ENCODE peak calls at places on chromosomes 16 and 17, in four cellular contexts. A is AG09309, C is fibroblast of the aortic adventitia, H is heart right ventricle. F is an unnamed sample.

GRCh38 chr17:48215583-48216139 is 108.1 kb downstream of the SNX11 start:
- DNase-seq in H (no peak), C (peak), A (no peak), F (peak)

GRCh38 chr17:82876149-82876548 is 36.3 kb upstream of the ZNF750 start:
- DNase-seq in C (peak), H (no peak), A (no peak), F (peak)

GRCh38 chr17:57442914-57443571 is 186.7 kb downstream of the MSI2 start:
- DNase-seq in A (no peak), H (no peak), C (no peak), F (peak)

GRCh38 chr16:2884041-2884451 is 1.0 kb downstream of the FLYWCH2 start:
- DNase-seq in H (no peak), C (no peak), A (no peak), F (no peak)

GRCh38 chr17:42818379-42818778 is 5.7 kb downstream of the BECN1 start:
- DNase-seq in A (no peak), C (no peak), H (no peak), F (no peak)

GRCh38 chr16:77951788-77952187 is 70.6 kb upstream of the CLEC3A start:
- DNase-seq in H (no peak), A (no peak), C (no peak), F (no peak)

GRCh38 chr17:29615048-29615385 is 7.7 kb downstream of the CORO6 start:
- DNase-seq in C (peak), H (no peak), A (no peak), F (no peak)

GRCh38 chr17:21397341-21398050 is 21.3 kb downstream of the KCNJ12 start:
- DNase-seq in H (no peak), C (peak), A (peak), F (peak)

GRCh38 chr17:17921192-17922082 is 50.8 kb downstream of the TOM1L2 start:
- DNase-seq in C (peak), H (peak), A (peak), F (peak)

GRCh38 chr16:14003119-14003570 is 68.0 kb upstream of the MRTFB start:
- DNase-seq in A (no peak), H (peak), C (peak), F (peak)

GRCh38 chr16:50809561-50809960 is 67.7 kb downstream of the CYLD start:
- DNase-seq in C (no peak), A (no peak), H (no peak), F (no peak)

GRCh38 chr16:49452568-49452967 is 79.0 kb downstream of the C16orf78 start:
- DNase-seq in A (no peak), C (no peak), H (no peak), F (no peak)

GRCh38 chr16:73049051-73049910 is 1.4 kb upstream of the ZFHX3 start:
- DNase-seq in C (no peak), A (no peak), H (no peak), F (no peak)

GRCh38 chr17:77637807-77638182 is 320.7 kb upstream of the TNRC6C start:
- DNase-seq in H (no peak), C (no peak), A (no peak), F (peak)

GRCh38 chr16:57146735-57147134 is 39.1 kb downstream of the PSME3IP1 start:
- DNase-seq in H (no peak), C (no peak), A (no peak), F (no peak)

GRCh38 chr17:79997004-79997673 is 38.5 kb downstream of the TBC1D16 start:
- DNase-seq in A (no peak), H (no peak), C (no peak), F (no peak)

GRCh38 chr16:51490866-51491265 is 339.8 kb upstream of the SALL1 start:
- DNase-seq in C (no peak), A (no peak), H (no peak), F (no peak)

GRCh38 chr17:48270896-48271295 is 159.1 kb downstream of the SKAP1 start:
- DNase-seq in H (no peak), A (no peak), C (no peak), F (no peak)

GRCh38 chr17:17382901-17383300 is 79.7 kb downstream of the NT5M start:
- DNase-seq in H (no peak), C (no peak), A (no peak), F (no peak)

GRCh38 chr17:57331423-57331822 is 75.1 kb downstream of the MSI2 start:
- DNase-seq in C (no peak), A (no peak), H (no peak), F (no peak)

GRCh38 chr17:37239690-37240344 is 136.0 kb upstream of the C17orf78 start:
- DNase-seq in A (no peak), H (no peak), C (peak), F (peak)

GRCh38 chr16:79191933-79192332 is 408.6 kb downstream of the MAF start:
- DNase-seq in C (no peak), H (no peak), A (no peak), F (no peak)

GRCh38 chr16:74936902-74937560 is 47.9 kb downstream of the WDR59 start:
- DNase-seq in A (peak), C (peak), H (no peak), F (peak)

GRCh38 chr16:48291303-48291702 is 44.0 kb upstream of the ABCC11 start:
- DNase-seq in A (no peak), C (peak), H (no peak), F (no peak)

GRCh38 chr16:78551487-78552085 is 452.1 kb downstream of the WWOX start:
- DNase-seq in C (no peak), A (no peak), H (no peak), F (no peak)

GRCh38 chr17:82400830-82401229 is 17.3 kb upstream of the HEXD start:
- DNase-seq in A (no peak), H (no peak), C (no peak), F (no peak)

GRCh38 chr16:50741225-50741807 is 570 bp upstream of the CYLD start:
- DNase-seq in C (no peak), A (no peak), H (peak), F (no peak)

DNA sequence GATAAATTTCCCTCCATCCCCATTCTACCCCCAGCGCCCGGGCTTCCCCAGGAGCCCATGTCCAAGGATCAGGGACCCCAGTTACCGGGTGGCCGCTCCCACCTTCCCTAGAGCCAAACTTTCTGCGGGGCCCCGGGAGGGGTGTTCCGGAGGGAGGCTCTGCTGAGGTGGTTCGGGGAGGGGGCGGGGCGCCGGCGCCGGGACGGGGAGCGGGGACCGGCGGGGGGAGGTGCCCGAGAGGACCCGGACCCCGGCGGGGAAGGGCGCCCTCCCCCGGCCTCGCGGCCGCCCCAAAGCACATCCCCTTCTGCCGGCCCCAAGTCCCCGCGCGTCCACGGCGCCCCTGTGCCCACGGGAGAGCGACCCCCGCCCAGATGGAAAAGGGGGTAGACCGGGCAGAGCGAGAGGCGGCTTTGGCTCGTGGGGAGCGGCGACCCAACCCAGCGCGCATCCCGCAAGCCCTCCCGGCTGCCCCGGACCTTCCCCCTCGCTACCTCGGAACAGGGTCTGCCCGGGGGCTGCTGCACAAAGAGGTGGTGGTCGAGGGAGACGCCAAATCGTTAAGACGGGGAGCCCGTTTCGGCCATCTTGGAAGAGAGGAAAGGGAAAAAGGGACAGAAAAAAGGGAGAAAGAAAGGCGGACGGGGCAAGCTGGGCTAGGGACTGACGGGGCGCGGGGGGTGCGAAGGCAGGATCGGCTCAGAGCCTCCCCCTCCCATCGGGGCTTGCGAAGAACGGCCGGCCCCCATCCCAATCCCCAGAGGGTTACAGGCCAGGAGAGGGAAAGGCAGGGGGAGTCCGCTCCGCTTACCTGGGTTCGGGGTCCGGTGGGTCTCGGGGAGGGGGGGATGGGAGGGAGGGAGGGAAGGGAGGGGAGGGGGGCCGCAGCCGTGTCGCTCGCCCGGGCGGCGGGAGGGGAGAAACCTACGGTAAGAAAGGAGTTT is 479 bp downstream of the PCGF2 start:
- DNase-seq in H (peak), C (no peak), A (no peak), F (no peak)
- TF ChIP-seq CTCF in H (no peak), C (no peak), A (no peak), F (no peak)

GRCh38 chr17:2689411-2690164 is 22.0 kb downstream of the CLUH start:
- DNase-seq in H (peak), A (no peak), C (no peak), F (no peak)
- TF ChIP-seq CTCF in H (no peak), A (no peak), C (no peak), F (no peak)

GRCh38 chr16:87931504-87931903 is 4.8 kb downstream of the CA5A start:
- DNase-seq in A (no peak), H (no peak), C (no peak), F (peak)

GRCh38 chr16:87933140-87933495 is 3.2 kb downstream of the CA5A start:
- DNase-seq in C (no peak), A (no peak), H (no peak), F (no peak)

GRCh38 chr16:87927195-87927562 is 9.2 kb downstream of the CA5A start:
- DNase-seq in A (no peak), C (no peak), H (no peak), F (no peak)

GRCh38 chr16:87929986-87930385 is 6.3 kb downstream of the CA5A start:
- DNase-seq in H (no peak), A (no peak), C (no peak), F (no peak)

GRCh38 chr16:87930456-87930855 is 5.9 kb downstream of the CA5A start:
- DNase-seq in C (no peak), H (no peak), A (no peak), F (no peak)
- TF ChIP-seq CTCF in C (peak), H (peak), A (peak), F (peak)

GRCh38 chr17:49506282-49506681 is 11.2 kb downstream of the NGFR start:
- DNase-seq in A (no peak), H (no peak), C (no peak), F (no peak)
- TF ChIP-seq CTCF in A (no peak), H (no peak), C (no peak), F (no peak)

GRCh38 chr17:61758430-61758829 is 104.9 kb downstream of the BRIP1 start:
- DNase-seq in H (no peak), A (no peak), C (no peak), F (no peak)

GRCh38 chr17:61756561-61756960 is 106.8 kb downstream of the BRIP1 start:
- DNase-seq in C (no peak), A (no peak), H (no peak), F (no peak)

GRCh38 chr17:61755668-61756067 is 107.7 kb downstream of the BRIP1 start:
- DNase-seq in A (no peak), H (no peak), C (no peak), F (no peak)

GRCh38 chr17:61755078-61755477 is 108.2 kb downstream of the BRIP1 start:
- DNase-seq in H (no peak), C (no peak), A (no peak), F (no peak)

GRCh38 chr17:61757168-61757567 is 106.2 kb downstream of the BRIP1 start:
- DNase-seq in A (no peak), C (no peak), H (no peak), F (no peak)
- TF ChIP-seq CTCF in A (no peak), C (no peak), H (no peak), F (no peak)